ENCODE peak calls at places on chromosomes 2 and 18, in four cellular contexts. E is CD8-positive, alpha-beta T cell; W is effector CD4-positive, alpha-beta T cell; A is effector memory CD4-positive, alpha-beta T cell. M is an unnamed sample.

GRCh38 chr2:108182489-108182888 is 57.3 kb upstream of the SULT1C3 start:
- DNase-seq in W (no peak), A (no peak), E (no peak), M (no peak)

GRCh38 chr2:239269173-239269865 is 131.5 kb downstream of the HDAC4 start:
- DNase-seq in A (no peak), E (no peak), W (no peak), M (no peak)

GRCh38 chr2:190682168-190682567 is 33.3 kb downstream of the NAB1 start:
- DNase-seq in A (no peak), E (no peak), W (no peak), M (no peak)

GRCh38 chr2:2528801-2529200 is 197.7 kb upstream of the MYT1L start:
- DNase-seq in E (no peak), W (no peak), A (no peak), M (no peak)

GRCh38 chr2:159797468-159798375 is at the start of gene CD302:
- DNase-seq in A (no peak), W (no peak), E (peak), M (peak)

GRCh38 chr2:8549273-8549922 is 132.5 kb upstream of the ID2 start:
- DNase-seq in A (no peak), E (no peak), W (no peak), M (no peak)

GRCh38 chr18:43780782-43781340 is 503.6 kb upstream of the SYT4 start:
- DNase-seq in A (no peak), W (no peak), E (no peak), M (no peak)

GRCh38 chr2:164847966-164848365 is 6.3 kb upstream of the COBLL1 start:
- DNase-seq in E (no peak), A (no peak), W (no peak), M (no peak)

GRCh38 chr2:106644623-106645022 is 157.5 kb downstream of the CD8B2 start:
- DNase-seq in A (no peak), W (no peak), E (no peak), M (no peak)

GRCh38 chr18:33576999-33577687 is 876 bp upstream of the ASXL3 start:
- DNase-seq in A (no peak), W (no peak), E (no peak), M (no peak)

GRCh38 chr2:227407601-227408089 is 19.9 kb upstream of the SCYGR1 start:
- DNase-seq in A (no peak), W (no peak), E (no peak), M (no peak)

GRCh38 chr2:47346-48218 is 1.3 kb upstream of the FAM110C start:
- DNase-seq in E (no peak), W (no peak), A (no peak), M (no peak)

M was measured in T-helper 17 cell.